ENCODE peak calls at places on chromosome 2, in five cellular contexts. U is CD8-positive, alpha-beta T cell; D is brain microvascular endothelial cell; P is NCI-H1105; O is amygdala. M is an unnamed sample.

GRCh38 chr2:127552846-127553245 is 17.4 kb downstream of the MYO7B start:
- DNase-seq in U (no peak), D (no peak), P (no peak), O (no peak), M (no peak)

GRCh38 chr2:20940481-20940795 is 103.4 kb downstream of the APOB start:
- DNase-seq in U (no peak), D (no peak), P (no peak), O (no peak), M (no peak)

GRCh38 chr2:221488134-221488807 is 83.8 kb downstream of the EPHA4 start:
- DNase-seq in U (no peak), D (no peak), P (peak; percentile 11), O (no peak), M (no peak)

GRCh38 chr2:203936535-203936934 is at the start of gene ICOS:
- DNase-seq in U (no peak), D (no peak), P (no peak), O (no peak), M (no peak)

GRCh38 chr2:230650585-230651137 is 62.0 kb upstream of the CAB39 start:
- DNase-seq in U (no peak), D (no peak), P (no peak), O (no peak), M (no peak)

GRCh38 chr2:102064679-102065674 is 73.2 kb downstream of the IL1R2 start:
- DNase-seq in U (no peak), D (peak; percentile 51), P (no peak), O (no peak), M (no peak)

GRCh38 chr2:69138793-69139510 is 126.0 kb downstream of the ANTXR1 start:
- DNase-seq in U (no peak), D (peak; percentile 82), P (no peak), O (no peak), M (peak; percentile 63)

GRCh38 chr2:20525041-20526035 is 78.5 kb downstream of the RHOB start:
- DNase-seq in U (no peak), D (peak; percentile 70), P (no peak), O (no peak), M (no peak)

GRCh38 chr2:230701308-230701707 is 11.3 kb upstream of the CAB39 start:
- DNase-seq in U (no peak), D (no peak), P (no peak), O (no peak), M (no peak)

GRCh38 chr2:69797836-69798465 is 31.5 kb upstream of the GMCL1 start:
- DNase-seq in U (no peak), D (no peak), P (no peak), O (no peak), M (no peak)

GRCh38 chr2:219689676-219690628 is 62.5 kb downstream of the SLC4A3 start:
- DNase-seq in U (no peak), D (peak; percentile 76), P (peak; percentile 23), O (no peak), M (peak; percentile 58)

GRCh38 chr2:111119004-111119846 is 1.5 kb upstream of the BCL2L11 start:
- DNase-seq in U (no peak), D (no peak), P (no peak), O (no peak), M (no peak)

GRCh38 chr2:217102941-217103340 is 243.1 kb upstream of the TNP1 start:
- DNase-seq in U (no peak), D (no peak), P (no peak), O (no peak), M (no peak)

GRCh38 chr2:230902180-230902899 is 22.7 kb downstream of the GPR55 start:
- DNase-seq in U (no peak), D (peak; percentile 49), P (peak; percentile 40), O (no peak), M (peak; percentile 10)

GRCh38 chr2:20444113-20444992 is 2.5 kb upstream of the RHOB start:
- DNase-seq in U (no peak), D (peak; percentile 40), P (no peak), O (no peak), M (no peak)

GRCh38 chr2:160387558-160388262 is 105.9 kb downstream of the RBMS1 start:
- DNase-seq in U (no peak), D (peak; percentile 96), P (no peak), O (no peak), M (peak; percentile 92)

GRCh38 chr2:226117506-226118065 is 682.0 kb downstream of the IRS1 start:
- DNase-seq in U (no peak), D (peak; percentile 11), P (no peak), O (no peak), M (no peak)

GRCh38 chr2:129062160-129062912 is 743.7 kb upstream of the HS6ST1 start:
- DNase-seq in U (no peak), D (no peak), P (no peak), O (no peak), M (no peak)

GRCh38 chr2:225993430-225993829 is 593.9 kb downstream of the NYAP2 start:
- DNase-seq in U (no peak), D (peak; percentile 62), P (no peak), O (no peak), M (no peak)

GRCh38 chr2:75709297-75709696 is 1.4 kb downstream of the GCFC2 start:
- DNase-seq in U (no peak), D (no peak), P (no peak), O (no peak), M (no peak)

GRCh38 chr2:134884435-134884834 is 34.2 kb upstream of the CCNT2 start:
- DNase-seq in U (no peak), D (no peak), P (no peak), O (no peak), M (no peak)